ENCODE peak calls at places on chromosome 1, in nine cellular contexts. I, X, J, F, K, Z, B, D and S are unnamed samples.

GRCh38 chr1:77673030-77673429 is 9.4 kb downstream of the ZZZ3 start:
- DNase-seq in I (no peak), X (no peak), J (no peak), F (no peak), K (no peak), Z (no peak), B (no peak), D (no peak), S (no peak)

GRCh38 chr1:34113887-34114286 is 51.1 kb downstream of the CSMD2 start:
- DNase-seq in I (no peak), X (no peak), J (peak; percentile 42), F (no peak), K (peak; percentile 9), Z (peak; percentile 46), B (no peak), D (no peak), S (no peak)

GRCh38 chr1:43983253-43983904 is 4.4 kb downstream of the B4GALT2 start:
- DNase-seq in I (no peak), X (no peak), J (no peak), F (no peak), K (no peak), Z (no peak), B (no peak), D (no peak), S (no peak)

GRCh38 chr1:156114101-156114918 is at the start of gene LMNA:
- DNase-seq in I (peak; percentile 95), X (peak; percentile 95), J (no peak), F (peak; percentile 52), K (peak; percentile 96), Z (peak; percentile 95), B (peak; percentile 97), D (peak; percentile 92), S (peak; percentile 95)

GRCh38 chr1:147504801-147505303 is 36.4 kb upstream of the BCL9 start:
- DNase-seq in I (no peak), X (peak; percentile 15), J (no peak), F (no peak), K (no peak), Z (peak; percentile 47), B (no peak), D (peak; percentile 29), S (peak; percentile 66)

GRCh38 chr1:246497331-246497915 is 9.7 kb downstream of the SMYD3 start:
- DNase-seq in I (no peak), X (peak; percentile 79), J (peak; percentile 83), F (no peak), K (peak; percentile 79), Z (peak; percentile 77), B (no peak), D (no peak), S (no peak)

GRCh38 chr1:48043524-48043923 is 46.3 kb upstream of the TRABD2B start:
- DNase-seq in I (no peak), X (no peak), J (no peak), F (no peak), K (no peak), Z (peak; percentile 55), B (no peak), D (no peak), S (no peak)

GRCh38 chr1:203671047-203671446 is 44.4 kb downstream of the ATP2B4 start:
- DNase-seq in I (no peak), X (peak; percentile 60), J (no peak), F (no peak), K (no peak), Z (no peak), B (no peak), D (no peak), S (no peak)

GRCh38 chr1:157739229-157739901 is 37.6 kb downstream of the FCRL2 start:
- DNase-seq in I (no peak), X (no peak), J (no peak), F (no peak), K (no peak), Z (no peak), B (no peak), D (no peak), S (no peak)

GRCh38 chr1:77671836-77672235 is 10.6 kb downstream of the ZZZ3 start:
- DNase-seq in I (no peak), X (peak; percentile 53), J (no peak), F (no peak), K (no peak), Z (no peak), B (no peak), D (no peak), S (no peak)

GRCh38 chr1:117735045-117735992 is 129.5 kb downstream of the TENT5C start:
- DNase-seq in I (peak; percentile 61), X (peak; percentile 61), J (peak; percentile 58), F (no peak), K (peak; percentile 8), Z (peak; percentile 51), B (no peak), D (peak; percentile 35), S (no peak)

GRCh38 chr1:81921344-81921743 is 120.6 kb downstream of the ADGRL2 start:
- DNase-seq in I (no peak), X (no peak), J (no peak), F (no peak), K (no peak), Z (no peak), B (no peak), D (no peak), S (no peak)

DNA sequence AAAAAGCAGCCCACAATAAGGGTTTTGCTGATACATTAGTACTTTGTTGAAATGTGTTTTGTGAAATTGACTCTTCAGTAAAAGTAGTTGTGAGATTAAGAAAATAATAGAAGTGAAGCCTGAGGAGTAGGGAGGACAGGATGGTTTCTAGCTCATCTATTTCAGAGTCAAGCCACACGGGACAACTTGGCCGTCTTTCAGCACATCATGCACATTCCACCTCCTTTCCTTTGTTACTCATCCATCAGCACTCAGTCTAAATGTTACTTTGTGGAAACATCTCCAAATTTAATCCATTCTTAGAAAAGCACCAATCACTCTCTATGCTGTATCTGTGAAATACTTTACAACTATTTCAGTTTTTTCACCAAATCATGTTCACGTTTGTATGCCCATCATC is 223.3 kb downstream of the FGGY start:
- DNase-seq in I (no peak), X (peak; percentile 57), J (no peak), F (no peak), K (no peak), Z (no peak), B (no peak), D (no peak), S (no peak)
- H3K4me3 ChIP-seq in I (no peak overlapping the region), X (no peak overlapping the region), J (no peak overlapping the region), F (no peak overlapping the region), K (no peak overlapping the region), Z (no peak overlapping the region), B (no peak overlapping the region), D (no peak overlapping the region), S (no peak overlapping the region)

DNA sequence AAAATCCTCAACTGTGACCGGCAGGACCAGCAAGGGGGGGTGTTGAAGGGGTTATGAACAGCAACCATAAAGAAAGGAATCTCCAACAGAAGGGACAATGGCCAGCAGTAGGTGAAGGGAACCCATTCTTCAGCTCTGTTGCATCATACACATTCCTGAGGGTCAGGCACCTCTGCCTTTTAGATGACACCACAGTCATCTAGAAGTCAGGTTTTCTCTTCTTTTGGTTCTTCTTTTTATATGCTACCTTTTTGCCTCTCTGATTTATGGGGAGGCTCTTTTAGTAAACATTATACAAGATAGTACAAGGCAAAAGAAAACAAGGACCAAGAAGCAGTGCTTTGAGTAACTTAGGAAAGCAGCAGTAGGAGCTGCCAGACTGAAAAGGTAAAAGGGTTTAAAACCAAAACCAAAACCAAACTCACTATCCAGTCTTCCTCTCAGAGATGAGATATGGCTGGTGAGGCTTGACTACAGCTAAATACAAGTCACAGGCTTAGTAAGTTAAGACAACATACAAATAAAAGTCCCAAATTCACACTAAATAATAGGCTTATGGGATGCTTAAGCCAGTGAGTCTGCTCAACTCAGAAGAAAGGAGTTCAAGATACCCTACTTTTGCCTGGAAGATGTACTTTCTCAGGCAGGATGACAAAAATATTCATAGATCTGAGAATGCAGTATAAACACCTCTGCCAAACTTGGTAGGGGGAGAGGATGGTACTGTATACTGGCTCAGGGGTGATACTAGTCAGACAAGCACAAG is 4.1 kb downstream of the TEX38 start:
- DNase-seq in I (no peak), X (no peak), J (no peak), F (no peak), K (no peak), Z (no peak), B (no peak), D (no peak), S (no peak)
- H3K27ac ChIP-seq in I (no peak overlapping the region), X (no peak overlapping the region), J (no peak overlapping the region), F (no peak overlapping the region), K (no peak overlapping the region), Z (no peak overlapping the region), B (no peak overlapping the region), D (no peak overlapping the region), S (no peak overlapping the region)

GRCh38 chr1:57380923-57381322 is 42.9 kb downstream of the DAB1 start:
- DNase-seq in I (no peak), X (no peak), J (no peak), F (no peak), K (no peak), Z (no peak), B (no peak), D (no peak), S (no peak)
- H3K4me1 ChIP-seq in I (no peaks in the 10 kb centered on the region), X (no peaks in the 10 kb centered on the region), J (no peaks in the 10 kb centered on the region), F (no peaks in the 10 kb centered on the region), K (no peaks in the 10 kb centered on the region), Z (peaks cover 10% of the 10 kb centered on the region), B (no peaks in the 10 kb centered on the region), D (no peaks in the 10 kb centered on the region), S (peaks cover 2% of the 10 kb centered on the region)

GRCh38 chr1:205587576-205587975 is 44.2 kb downstream of the ELK4 start:
- DNase-seq in I (no peak), X (no peak), J (no peak), F (no peak), K (no peak), Z (no peak), B (no peak), D (no peak), S (no peak)
- H3K4me3 ChIP-seq in I (no peak overlapping the region), X (no peak overlapping the region), J (no peak overlapping the region), F (no peak overlapping the region), K (no peak overlapping the region), Z (no peak overlapping the region), B (no peak overlapping the region), D (no peak overlapping the region), S (no peak overlapping the region)